ENCODE peak calls at places on chromosomes 4 and X, in seven cellular contexts. M is caudate nucleus; O is Calu3; R is BJ; L is stimulated activated naive CD4-positive, alpha-beta T cell treated with Interleukin-2 at 50 U/mL for 16 hours; T is K562; D is thoracic aorta. Z is an unnamed sample.
A peak's percentile ranks its signal among the peaks of the same experiment; 100 is the strongest.

GRCh38 chrX:135974279-135974856 is 580 bp upstream of the MMGT1 start:
- DNase-seq in L (peak; percentile 83), O (peak; percentile 58), R (no peak), M (peak; percentile 52), D (peak; percentile 24), T (no peak), Z (peak; percentile 93)

GRCh38 chrX:86051741-86052140 is 4.4 kb upstream of the CHM start:
- DNase-seq in O (no peak), L (no peak), D (no peak), R (no peak), T (no peak), M (no peak), Z (no peak)

GRCh38 chr4:139175647-139176298 is 1.2 kb downstream of the ELF2 start:
- DNase-seq in O (no peak), T (no peak), R (no peak), D (no peak), L (no peak), M (no peak), Z (no peak)

GRCh38 chr4:123833156-123833555 is 436.6 kb downstream of the SPRY1 start:
- DNase-seq in T (no peak), R (no peak), M (no peak), D (no peak), O (no peak), L (no peak), Z (no peak)

GRCh38 chrX:43317378-43317777 is 338.7 kb upstream of the MAOA start:
- DNase-seq in T (no peak), M (no peak), R (no peak), O (no peak), L (no peak), D (no peak), Z (no peak)

GRCh38 chrX:12032082-12032481 is 106.2 kb upstream of the FRMPD4 start:
- DNase-seq in L (no peak), M (no peak), T (no peak), R (no peak), O (no peak), D (no peak), Z (no peak)

GRCh38 chr4:33226783-33227182 is 2506.6 kb downstream of the PCDH7 start:
- DNase-seq in O (no peak), M (no peak), L (no peak), R (no peak), T (no peak), D (no peak), Z (no peak)

GRCh38 chr4:149716728-149717127 is 98.9 kb downstream of the IQCM start:
- DNase-seq in T (no peak), D (no peak), O (no peak), R (no peak), M (no peak), L (no peak), Z (no peak)

GRCh38 chrX:9955506-9955905 is 11.7 kb upstream of the CLDN34 start:
- DNase-seq in T (no peak), L (no peak), R (peak; percentile 19), O (no peak), M (no peak), D (no peak), Z (no peak)

GRCh38 chr4:24659241-24659961 is 75.0 kb upstream of the DHX15 start:
- DNase-seq in L (no peak), O (no peak), D (no peak), T (no peak), R (no peak), M (no peak), Z (no peak)

GRCh38 chr4:8164194-8164565 is 5.6 kb upstream of the ABLIM2 start:
- DNase-seq in D (no peak), R (no peak), T (no peak), L (no peak), M (no peak), O (no peak), Z (no peak)

GRCh38 chrX:19640693-19641374 is 125.5 kb upstream of the MAP3K15 start:
- DNase-seq in R (no peak), M (no peak), T (no peak), D (no peak), O (no peak), L (no peak), Z (no peak)

GRCh38 chr4:155578219-155578618 is 88.4 kb upstream of the GUCY1A1 start:
- DNase-seq in R (no peak), T (no peak), O (no peak), L (no peak), D (no peak), M (no peak), Z (no peak)

GRCh38 chr4:156182269-156182668 is 228.6 kb upstream of the CTSO start:
- DNase-seq in O (no peak), D (no peak), R (no peak), M (no peak), L (no peak), T (no peak), Z (no peak)

GRCh38 chr4:128866691-128867090 is 57.2 kb downstream of the JADE1 start:
- DNase-seq in D (no peak), R (no peak), M (no peak), L (no peak), O (no peak), T (no peak), Z (no peak)

GRCh38 chr4:56876264-56876663 is 31.4 kb upstream of the REST start:
- DNase-seq in O (no peak), R (no peak), L (no peak), T (no peak), D (no peak), M (no peak), Z (no peak)

GRCh38 chrX:150688911-150689451 is 4.2 kb upstream of the MTMR1 start:
- DNase-seq in D (no peak), T (no peak), L (no peak), O (peak; percentile 70), R (peak; percentile 78), M (no peak), Z (no peak)

GRCh38 chr4:111066887-111067286 is 444.0 kb upstream of the PITX2 start:
- DNase-seq in L (no peak), M (no peak), T (no peak), O (no peak), R (no peak), D (no peak), Z (no peak)

GRCh38 chr4:47032405-47033106 is 1.2 kb downstream of the GABRB1 start:
- DNase-seq in O (peak; percentile 58), M (peak; percentile 16), R (no peak), T (no peak), L (peak; percentile 0), D (no peak), Z (no peak)

GRCh38 chr4:2937146-2937857 is 25.9 kb downstream of the NOP14 start:
- DNase-seq in L (peak; percentile 22), O (peak; percentile 81), T (no peak), M (no peak), D (peak; percentile 2), R (no peak), Z (no peak)

GRCh38 chr4:77007358-77008230 is 58.0 kb downstream of the SEPTIN11 start:
- DNase-seq in L (no peak), T (no peak), D (no peak), M (no peak), O (peak; percentile 34), R (no peak), Z (no peak)

GRCh38 chr4:7722716-7723115 is 216.9 kb downstream of the AFAP1 start:
- DNase-seq in M (no peak), T (no peak), R (no peak), L (no peak), D (no peak), O (no peak), Z (no peak)

GRCh38 chrX:102976793-102977495 is 39.9 kb downstream of the RAB40AL start:
- DNase-seq in M (no peak), O (no peak), L (no peak), R (peak; percentile 40), T (no peak), D (no peak), Z (no peak)

GRCh38 chrX:123818243-123818642 is 41.6 kb upstream of the XIAP start:
- DNase-seq in M (no peak), O (peak; percentile 37), R (no peak), D (no peak), T (no peak), L (no peak), Z (no peak)

GRCh38 chr4:182143822-182144620 is 99.2 kb upstream of the TENM3 start:
- DNase-seq in L (no peak), D (no peak), O (peak; percentile 43), R (no peak), T (no peak), M (no peak), Z (no peak)

GRCh38 chrX:38166478-38167083 is 54.1 kb downstream of the SRPX start:
- DNase-seq in L (no peak), O (peak; percentile 35), T (peak; percentile 12), D (no peak), M (no peak), R (no peak), Z (no peak)

GRCh38 chrX:16946971-16947562 is 609 bp downstream of the REPS2 start:
- DNase-seq in R (no peak), O (peak; percentile 14), T (peak; percentile 10), D (no peak), M (no peak), L (no peak), Z (no peak)

GRCh38 chrX:37716502-37717068 is 31.0 kb downstream of the XK start:
- DNase-seq in O (no peak), T (peak; percentile 46), R (no peak), D (no peak), L (no peak), M (no peak), Z (no peak)

GRCh38 chr4:38188631-38189101 is 228.5 kb downstream of the PTTG2 start:
- DNase-seq in L (no peak), R (no peak), O (peak; percentile 86), D (no peak), M (no peak), T (no peak), Z (no peak)

GRCh38 chr4:73947239-73947985 is 34.4 kb downstream of the PF4 start:
- DNase-seq in O (no peak), T (no peak), R (no peak), D (no peak), M (no peak), L (no peak), Z (no peak)

GRCh38 chr4:145066063-145066501 is 31.9 kb downstream of the ANAPC10 start:
- DNase-seq in O (no peak), D (no peak), L (no peak), R (no peak), M (no peak), T (no peak), Z (no peak)

GRCh38 chrX:106404512-106404911 is 207.3 kb upstream of the RADX start:
- DNase-seq in L (no peak), T (no peak), D (no peak), M (no peak), O (peak; percentile 10), R (no peak), Z (no peak)